ENCODE peak calls at places on chromosomes 3 and 15, in seven cellular contexts. L is CD8-positive, alpha-beta memory T cell; K is GM23338; I is OCI-LY7; P is A673; Y is H9; H is K562. N is an unnamed sample. For H3K4me1, the result is how much of the 10 kb centered on the place peaks cover.

GRCh38 chr3:66267031-66267430 is 46.2 kb downstream of the SLC25A26 start:
- DNase-seq in L (no peak), K (no peak), I (peak), P (no peak), Y (no peak), H (no peak), N (no peak)

GRCh38 chr3:45992133-45992729 is 3.4 kb downstream of the FYCO1 start:
- DNase-seq in L (no peak), K (no peak), I (peak), P (no peak), Y (peak), H (no peak), N (no peak)

GRCh38 chr3:143283432-143284128 is 164.0 kb downstream of the CHST2 start:
- DNase-seq in L (no peak), K (no peak), I (no peak), P (no peak), Y (no peak), H (peak), N (no peak)

GRCh38 chr15:88470625-88471372 is 3.3 kb downstream of the MRPS11 start:
- DNase-seq in L (no peak), K (peak), I (no peak), P (no peak), Y (no peak), H (peak), N (no peak)

GRCh38 chr15:30924353-30924752 is 20.6 kb downstream of the FAN1 start:
- DNase-seq in L (no peak), K (no peak), I (no peak), P (no peak), Y (no peak), H (no peak), N (no peak)

GRCh38 chr3:63809607-63810006 is 9.5 kb upstream of the C3orf49 start:
- DNase-seq in L (no peak), K (peak), I (no peak), P (peak), Y (no peak), H (no peak), N (no peak)

GRCh38 chr3:195183071-195183776 is 87.7 kb downstream of the XXYLT1 start:
- DNase-seq in L (no peak), K (no peak), I (no peak), P (no peak), Y (no peak), H (no peak), N (no peak)

GRCh38 chr3:128196645-128197044 is 43.4 kb downstream of the EEFSEC start:
- DNase-seq in L (no peak), K (peak), I (no peak), P (no peak), Y (no peak), H (no peak), N (no peak)

GRCh38 chr15:59315914-59316428 is 56.7 kb downstream of the MYO1E start:
- DNase-seq in L (no peak), K (no peak), I (no peak), P (no peak), Y (no peak), H (no peak), N (no peak)

GRCh38 chr3:87288486-87288885 is 12.1 kb upstream of the POU1F1 start:
- DNase-seq in L (no peak), K (no peak), I (no peak), P (no peak), Y (no peak), H (no peak), N (no peak)

GRCh38 chr15:48664436-48664835 is 18.9 kb upstream of the FBN1 start:
- DNase-seq in L (no peak), K (no peak), I (no peak), P (no peak), Y (no peak), H (no peak), N (no peak)

GRCh38 chr3:43023766-43024165 is 44.7 kb downstream of the GASK1A start:
- DNase-seq in L (no peak), K (no peak), I (no peak), P (no peak), Y (no peak), H (no peak), N (no peak)

GRCh38 chr3:170054204-170054603 is 16.4 kb downstream of the GPR160 start:
- DNase-seq in L (no peak), K (peak), I (peak), P (peak), Y (no peak), H (no peak), N (no peak)

GRCh38 chr3:97350976-97351375 is 413.6 kb upstream of the ARL6 start:
- DNase-seq in L (no peak), K (no peak), I (no peak), P (no peak), Y (no peak), H (no peak), N (no peak)

GRCh38 chr3:53804697-53805462 is 41.3 kb downstream of the CHDH start:
- DNase-seq in L (no peak), K (no peak), I (peak), P (no peak), Y (peak), H (no peak), N (no peak)

GRCh38 chr3:49661281-49661680 is 12.9 kb upstream of the APEH start:
- DNase-seq in L (no peak), K (no peak), I (no peak), P (no peak), Y (no peak), H (peak), N (no peak)

GRCh38 chr3:25664066-25664809 is 469 bp downstream of the TOP2B start:
- DNase-seq in L (peak), K (peak), I (peak), P (peak), Y (peak), H (peak), N (peak)

GRCh38 chr15:58568157-58568571 is 136.4 kb downstream of the LIPC start:
- DNase-seq in L (no peak), K (no peak), I (no peak), P (peak), Y (no peak), H (no peak), N (no peak)

GRCh38 chr15:84582583-84583157 is 18.1 kb upstream of the ZSCAN2 start:
- DNase-seq in L (no peak), K (no peak), I (no peak), P (no peak), Y (no peak), H (no peak), N (no peak)

GRCh38 chr15:56837281-56837680 is 81.2 kb upstream of the TCF12 start:
- DNase-seq in L (no peak), K (no peak), I (no peak), P (no peak), Y (no peak), H (no peak), N (no peak)

GRCh38 chr3:188711898-188712256 is 459.9 kb upstream of the TPRG1 start:
- DNase-seq in L (no peak), K (no peak), I (no peak), P (no peak), Y (no peak), H (no peak), N (no peak)

GRCh38 chr3:136022518-136023263 is 57.2 kb downstream of the PPP2R3A start:
- DNase-seq in L (no peak), K (no peak), I (no peak), P (no peak), Y (no peak), H (no peak), N (no peak)

GRCh38 chr15:39438795-39439577 is 141.9 kb upstream of the THBS1 start:
- DNase-seq in L (no peak), K (no peak), I (no peak), P (no peak), Y (no peak), H (no peak), N (no peak)

GRCh38 chr3:175410251-175410650 is 551.1 kb downstream of the NAALADL2 start:
- DNase-seq in L (no peak), K (no peak), I (no peak), P (no peak), Y (no peak), H (no peak), N (no peak)

GRCh38 chr3:100556656-100557310 is 52.6 kb upstream of the ADGRG7 start:
- DNase-seq in L (no peak), K (no peak), I (no peak), P (no peak), Y (no peak), H (no peak), N (no peak)

GRCh38 chr3:32239638-32240550 is 1.4 kb downstream of the CMTM8 start:
- DNase-seq in L (no peak), K (peak), I (peak), P (peak), Y (peak), H (peak), N (peak)

GRCh38 chr3:100113728-100114412 is 431 bp downstream of the FILIP1L start:
- DNase-seq in L (no peak), K (no peak), I (no peak), P (no peak), Y (no peak), H (no peak), N (no peak)

GRCh38 chr15:62783303-62783957 is 259.1 kb upstream of the TPM1 start:
- DNase-seq in L (no peak), K (no peak), I (no peak), P (no peak), Y (no peak), H (no peak), N (no peak)

GRCh38 chr3:179146911-179147570 is 1.1 kb upstream of the PIK3CA start:
- DNase-seq in L (no peak), K (peak), I (peak), P (peak), Y (no peak), H (peak), N (no peak)

GRCh38 chr15:45795487-45796069 is 160.7 kb downstream of the SQOR start:
- DNase-seq in L (no peak), K (peak), I (peak), P (peak), Y (peak), H (no peak), N (no peak)

GRCh38 chr3:9826815-9827574 is 16.8 kb downstream of the RPUSD3 start:
- DNase-seq in L (no peak), K (peak), I (peak), P (peak), Y (peak), H (no peak), N (no peak)

GRCh38 chr15:27165590-27165989 is 194.6 kb downstream of the GABRG3 start:
- DNase-seq in L (no peak), K (no peak), I (no peak), P (no peak), Y (no peak), H (no peak), N (no peak)

GRCh38 chr3:15390460-15390859 is 36.9 kb downstream of the METTL6 start:
- DNase-seq in L (no peak), K (no peak), I (no peak), P (no peak), Y (no peak), H (no peak), N (no peak)

GRCh38 chr15:77497108-77497737 is 76.5 kb downstream of the HMG20A start:
- DNase-seq in L (no peak), K (no peak), I (no peak), P (peak), Y (peak), H (no peak), N (no peak)

GRCh38 chr15:71355268-71355667 is 240.0 kb downstream of the THSD4 start:
- DNase-seq in L (no peak), K (no peak), I (no peak), P (no peak), Y (no peak), H (no peak), N (no peak)

GRCh38 chr15:58957101-58957973 is 23.9 kb upstream of the SLTM start:
- DNase-seq in L (peak), K (peak), I (peak), P (peak), Y (peak), H (peak), N (peak)

GRCh38 chr3:14573706-14574105 is 33.6 kb upstream of the GRIP2 start:
- DNase-seq in L (no peak), K (no peak), I (no peak), P (no peak), Y (no peak), H (no peak), N (no peak)

GRCh38 chr15:45549831-45550230 is 27.3 kb upstream of the SLC30A4 start:
- DNase-seq in L (no peak), K (no peak), I (no peak), P (no peak), Y (no peak), H (no peak), N (no peak)

GRCh38 chr15:40930430-40931299 is 1.5 kb downstream of the DLL4 start:
- DNase-seq in L (no peak), K (peak), I (peak), P (no peak), Y (peak), H (peak), N (no peak)
- H3K4me1 ChIP-seq in L (under half), K (under half), I (under half), P (under half), Y (under half), H (under half), N (half or more)

DNA sequence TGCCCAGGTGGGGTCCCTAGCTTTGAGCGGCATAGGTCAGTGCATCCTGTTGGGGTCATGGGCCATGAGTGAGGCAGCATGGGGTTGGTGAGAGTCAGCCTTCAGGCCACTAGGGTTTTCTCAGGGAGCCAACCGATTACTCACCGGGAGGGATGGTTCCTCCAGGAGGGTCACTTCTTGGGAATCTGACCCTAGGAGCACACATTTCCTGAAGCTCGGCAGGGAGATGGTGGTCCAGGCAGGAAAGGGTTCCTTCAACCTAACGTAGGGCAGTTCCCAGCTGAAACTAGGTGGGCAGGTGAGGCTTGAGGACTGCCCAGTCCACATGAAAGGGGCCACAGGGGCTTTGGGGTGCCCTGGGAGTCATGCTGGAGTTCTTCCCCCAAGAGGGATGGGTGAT is 218.0 kb downstream of the UBE3A start:
- DNase-seq in L (no peak), K (no peak), I (no peak), P (no peak), Y (no peak), H (no peak), N (no peak)
- H3K27ac ChIP-seq in L (no peak), K (no peak), I (no peak), P (no peak), Y (no peak), H (no peak), N (no peak)

DNA sequence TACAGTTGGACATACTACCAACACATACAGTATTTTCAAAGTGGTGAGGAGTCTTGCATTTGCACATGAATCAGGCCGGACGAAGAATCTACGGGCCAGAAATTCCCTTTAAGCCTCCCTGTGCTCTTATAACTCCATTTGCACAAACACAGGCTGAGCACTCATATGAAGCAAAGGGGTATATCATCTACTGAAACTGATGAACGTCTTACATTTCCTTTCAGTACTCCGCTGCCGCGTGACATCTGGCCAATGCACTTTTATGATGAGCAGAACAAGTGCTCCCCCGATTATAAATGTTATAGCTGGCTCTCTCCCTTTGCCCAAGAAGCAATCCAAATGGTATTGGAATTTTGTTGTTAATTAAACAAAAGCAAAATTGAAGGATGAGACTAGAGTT is 110.3 kb upstream of the ICE2 start:
- DNase-seq in L (no peak), K (no peak), I (no peak), P (no peak), Y (no peak), H (no peak), N (peak)
- H3K4me1 ChIP-seq in L (half or more), K (under half), I (under half), P (under half), Y (under half), H (under half), N (half or more)

GRCh38 chr3:119643094-119643493 is 17.3 kb downstream of the POPDC2 start:
- DNase-seq in L (no peak), K (no peak), I (no peak), P (no peak), Y (no peak), H (no peak), N (no peak)
- H3K27ac ChIP-seq in L (no peak), K (no peak), I (no peak), P (no peak), Y (no peak), H (no peak), N (no peak)

DNA sequence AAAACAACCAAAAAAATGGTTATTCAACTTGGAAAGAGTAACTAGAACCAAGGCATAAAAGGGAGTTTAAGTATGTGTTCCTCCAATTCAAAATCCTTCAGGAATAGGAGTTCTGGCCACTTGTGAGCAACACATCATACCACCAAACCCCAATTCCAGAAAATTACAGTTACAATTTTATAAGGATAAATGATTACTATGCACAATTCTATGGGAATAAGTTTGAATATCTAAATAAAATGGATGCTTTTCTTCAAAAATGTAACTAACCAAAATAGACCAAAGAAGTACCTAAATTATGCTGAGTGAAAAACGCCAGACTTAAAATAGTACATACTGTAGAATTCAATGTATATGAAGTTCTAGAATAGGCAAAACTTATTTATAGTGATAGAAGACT is 4.6 kb downstream of the HLTF start:
- DNase-seq in L (no peak), K (no peak), I (no peak), P (no peak), Y (no peak), H (no peak), N (no peak)
- H3K4me1 ChIP-seq in L (under half), K (under half), I (under half), P (under half), Y (under half), H (under half), N (under half)

DNA sequence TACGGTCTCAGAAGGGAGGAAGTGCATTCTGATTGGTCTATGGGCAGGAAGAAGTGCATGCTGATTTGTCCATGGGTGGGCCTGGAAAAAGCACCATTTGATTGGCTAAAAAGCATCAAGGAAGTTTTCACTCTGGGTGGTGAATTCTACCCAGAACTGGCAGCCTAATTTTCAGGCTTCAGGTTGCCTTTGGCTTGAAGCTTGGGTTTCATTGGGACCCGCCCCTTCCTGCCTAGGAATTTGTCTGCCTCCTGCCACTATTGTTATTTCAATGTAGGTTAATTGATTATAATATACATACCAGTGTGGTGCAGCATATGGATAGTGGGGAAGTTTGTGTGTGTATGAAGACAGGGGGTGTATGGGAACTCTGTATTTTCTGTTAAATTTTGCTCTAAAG is 1355.9 kb downstream of the SI start:
- DNase-seq in L (no peak), K (peak), I (no peak), P (peak), Y (peak), H (no peak), N (no peak)
- H3K27ac ChIP-seq in L (no peak), K (peak), I (no peak), P (no peak), Y (peak), H (no peak), N (no peak)

GRCh38 chr15:73624530-73624929 is 8.7 kb downstream of the NPTN start:
- DNase-seq in L (no peak), K (no peak), I (no peak), P (no peak), Y (no peak), H (no peak), N (no peak)

GRCh38 chr15:73617910-73618309 is 15.3 kb downstream of the NPTN start:
- DNase-seq in L (no peak), K (peak), I (no peak), P (peak), Y (no peak), H (no peak), N (no peak)

GRCh38 chr15:73621286-73621826 is 11.8 kb downstream of the NPTN start:
- DNase-seq in L (no peak), K (no peak), I (no peak), P (no peak), Y (no peak), H (no peak), N (no peak)

GRCh38 chr15:73617310-73617709 is 15.9 kb downstream of the NPTN start:
- DNase-seq in L (no peak), K (peak), I (no peak), P (no peak), Y (no peak), H (no peak), N (no peak)

DNA sequence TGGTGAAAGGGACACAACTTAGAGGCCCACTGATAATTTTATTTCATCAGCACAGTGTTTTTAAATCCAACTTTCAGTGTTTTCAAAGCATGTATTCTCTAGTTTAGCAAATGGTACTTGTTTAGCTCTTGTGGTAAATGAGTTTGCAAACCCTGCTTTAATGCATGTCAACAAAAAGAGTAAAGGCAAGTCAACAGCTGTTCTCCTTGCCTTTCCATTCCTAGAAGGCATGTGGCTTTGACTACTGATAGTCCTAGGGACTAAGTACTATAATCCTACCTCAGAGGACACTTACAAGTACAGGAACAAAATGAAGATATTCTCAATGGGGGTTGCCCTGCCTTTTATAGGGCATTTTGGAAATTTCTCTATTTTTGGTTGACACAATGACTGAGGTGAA is 13.1 kb downstream of the NPTN start:
- DNase-seq in L (no peak), K (no peak), I (no peak), P (no peak), Y (no peak), H (no peak), N (no peak)
- H3K4me1 ChIP-seq in L (under half), K (half or more), I (under half), P (under half), Y (under half), H (under half), N (under half)

N was measured in naive thymus-derived CD4-positive, alpha-beta T cell.